ENCODE peak calls at places on chromosomes 4 and X, in five cellular contexts. W is mesenchymal stem cell, G is IMR-90, K is neuronal stem cell, P is H9. J is an unnamed sample.

GRCh38 chr4:11483076-11483475 is 54.4 kb upstream of the HS3ST1 start:
- DNase-seq in G (no peak), K (no peak), W (peak), P (no peak), J (no peak)

GRCh38 chr4:85828295-85828910 is 353.5 kb downstream of the ARHGAP24 start:
- DNase-seq in W (no peak), P (no peak), K (no peak), G (peak), J (no peak)

GRCh38 chrX:20514358-20514757 is 247.6 kb upstream of the RPS6KA3 start:
- DNase-seq in W (peak), P (no peak), G (peak), K (no peak), J (no peak)

GRCh38 chr4:164531336-164531735 is 222.6 kb upstream of the SMIM31 start:
- DNase-seq in P (no peak), K (no peak), G (no peak), W (no peak), J (no peak)

GRCh38 chr4:93183589-93183988 is 645.0 kb upstream of the ATOH1 start:
- DNase-seq in P (no peak), G (no peak), W (no peak), K (no peak), J (no peak)

GRCh38 chr4:95693594-95693993 is 144.8 kb upstream of the UNC5C start:
- DNase-seq in G (peak), K (no peak), W (peak), P (peak), J (peak)

GRCh38 chrX:120769576-120770341 is 105.9 kb downstream of the CT47B1 start:
- DNase-seq in K (no peak), G (peak), W (peak), P (no peak), J (peak)

GRCh38 chr4:107666134-107666533 is 53.9 kb downstream of the PAPSS1 start:
- DNase-seq in G (peak), P (no peak), W (peak), K (no peak), J (no peak)

GRCh38 chrX:1435241-1435900 is 17.3 kb downstream of the ASMTL start:
- DNase-seq in K (no peak), P (peak), W (no peak), G (no peak), J (no peak)

GRCh38 chrX:118974088-118974907 is at the start of gene LONRF3:
- DNase-seq in P (no peak), G (peak), W (peak), K (no peak), J (no peak)

DNA sequence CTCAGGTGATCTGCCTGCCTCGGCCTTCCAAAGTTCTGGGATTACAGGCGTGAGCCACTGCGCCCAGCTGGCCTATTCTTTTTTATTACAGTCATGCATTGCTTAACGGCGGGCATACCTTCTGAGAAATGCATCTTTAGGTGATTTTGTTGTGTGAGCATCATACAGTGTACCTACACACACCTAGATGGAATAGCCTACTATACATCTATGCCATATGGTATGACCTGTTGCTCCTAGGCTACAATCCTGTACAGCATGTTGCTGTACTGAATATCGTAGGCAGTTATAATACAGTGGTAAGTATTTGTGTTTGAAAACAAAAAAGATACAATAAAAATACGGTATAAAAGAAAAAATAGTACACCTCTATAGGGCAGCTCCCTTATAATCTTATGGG is 6.0 kb downstream of the STAG2 start:
- DNase-seq in G (no peak), K (no peak), P (no peak), W (no peak), J (no peak)
- H3K4ac ChIP-seq in G (no peak), K (no peak), P (no peak), W (no peak), J (no peak)

GRCh38 chrX:18828832-18829404 is 121.5 kb downstream of the PPEF1 start:
- DNase-seq in P (no peak), K (no peak), G (no peak), W (peak), J (no peak)

GRCh38 chrX:18833071-18833731 is 125.8 kb downstream of the PPEF1 start:
- DNase-seq in W (no peak), K (no peak), G (peak), P (no peak), J (no peak)
- H3K4ac ChIP-seq in W (no peak), K (no peak), G (no peak), P (no peak), J (no peak)

GRCh38 chr4:8245879-8246833 is 23.4 kb upstream of the HTRA3 start:
- DNase-seq in W (no peak), G (no peak), P (no peak), K (no peak), J (no peak)
- H3K4ac ChIP-seq in W (no peak), G (no peak), P (no peak), K (no peak), J (no peak)

DNA sequence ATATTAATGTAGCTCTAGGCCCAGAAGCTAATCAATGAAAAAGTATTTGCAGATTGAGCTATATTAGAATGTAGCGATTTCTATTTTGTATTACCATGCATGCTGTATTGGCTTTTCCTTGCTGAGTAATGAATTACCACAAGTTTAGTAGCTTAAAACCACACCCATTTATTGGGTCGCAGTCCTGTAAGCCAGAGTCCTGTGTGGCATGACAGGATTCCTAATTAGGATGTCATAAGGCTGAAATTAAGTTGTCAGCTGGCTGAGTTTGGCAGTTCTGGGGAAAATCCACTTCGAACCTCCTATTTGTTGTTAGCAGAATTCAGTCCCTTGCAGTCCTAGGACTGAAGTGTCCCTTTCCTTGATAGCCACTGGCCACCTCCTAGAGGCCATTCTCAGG is 50.3 kb upstream of the HHIP start:
- DNase-seq in P (no peak), K (no peak), G (no peak), W (no peak), J (no peak)
- H3K4ac ChIP-seq in P (no peak), K (no peak), G (no peak), W (no peak), J (no peak)

J was measured in mesendoderm.